ENCODE peak calls at places on chromosomes 11 and 22, in ten cellular contexts. G, C, R, E, W, B, O, V, Q and T are unnamed samples. For H3K4me1, the result is how much of the 10 kb centered on the place peaks cover.

GRCh38 chr11:47981667-47982404 is 1.5 kb downstream of the PTPRJ start:
- DNase-seq in G (no peak), C (peak), R (no peak), E (no peak), W (no peak), B (no peak), O (no peak), V (peak), Q (no peak), T (no peak)

GRCh38 chr22:17717708-17718107 is 56.6 kb downstream of the BID start:
- DNase-seq in G (no peak), C (no peak), R (no peak), E (no peak), W (no peak), B (no peak), O (no peak), V (no peak), Q (peak), T (no peak)

GRCh38 chr11:44877908-44878459 is 72.7 kb downstream of the TP53I11 start:
- DNase-seq in G (no peak), C (no peak), R (no peak), E (peak), W (no peak), B (no peak), O (no peak), V (no peak), Q (no peak), T (no peak)

GRCh38 chr11:606245-606644 is 9.5 kb downstream of the IRF7 start:
- DNase-seq in G (no peak), C (no peak), R (no peak), E (no peak), W (no peak), B (no peak), O (no peak), V (peak), Q (peak), T (no peak)

GRCh38 chr11:31529701-31530100 is 20.1 kb downstream of the ELP4 start:
- DNase-seq in G (no peak), C (no peak), R (no peak), E (no peak), W (no peak), B (no peak), O (no peak), V (no peak), Q (no peak), T (no peak)

GRCh38 chr11:100098560-100098959 is 588.5 kb upstream of the ARHGAP42 start:
- DNase-seq in G (no peak), C (no peak), R (no peak), E (no peak), W (no peak), B (no peak), O (no peak), V (no peak), Q (no peak), T (no peak)

GRCh38 chr11:16960250-16960649 is 54.0 kb downstream of the PLEKHA7 start:
- DNase-seq in G (no peak), C (no peak), R (no peak), E (no peak), W (no peak), B (no peak), O (no peak), V (no peak), Q (no peak), T (no peak)

GRCh38 chr22:27687984-27688545 is 113.5 kb downstream of the MN1 start:
- DNase-seq in G (no peak), C (no peak), R (no peak), E (no peak), W (no peak), B (no peak), O (no peak), V (no peak), Q (no peak), T (no peak)

GRCh38 chr11:15072551-15073143 is 746 bp upstream of the CALCB start:
- DNase-seq in G (no peak), C (no peak), R (no peak), E (no peak), W (no peak), B (no peak), O (no peak), V (no peak), Q (no peak), T (no peak)

GRCh38 chr11:118620529-118621070 is 13.2 kb downstream of the PHLDB1 start:
- DNase-seq in G (no peak), C (peak), R (no peak), E (no peak), W (no peak), B (no peak), O (no peak), V (peak), Q (no peak), T (no peak)

GRCh38 chr22:20953668-20954500 is 13.2 kb upstream of the AIFM3 start:
- DNase-seq in G (no peak), C (no peak), R (no peak), E (no peak), W (no peak), B (no peak), O (no peak), V (no peak), Q (peak), T (no peak)
- H3K4me1 ChIP-seq in G (under half), C (under half), R (under half), E (under half), W (under half), B (under half), O (under half), V (under half), Q (under half), T (under half)

DNA sequence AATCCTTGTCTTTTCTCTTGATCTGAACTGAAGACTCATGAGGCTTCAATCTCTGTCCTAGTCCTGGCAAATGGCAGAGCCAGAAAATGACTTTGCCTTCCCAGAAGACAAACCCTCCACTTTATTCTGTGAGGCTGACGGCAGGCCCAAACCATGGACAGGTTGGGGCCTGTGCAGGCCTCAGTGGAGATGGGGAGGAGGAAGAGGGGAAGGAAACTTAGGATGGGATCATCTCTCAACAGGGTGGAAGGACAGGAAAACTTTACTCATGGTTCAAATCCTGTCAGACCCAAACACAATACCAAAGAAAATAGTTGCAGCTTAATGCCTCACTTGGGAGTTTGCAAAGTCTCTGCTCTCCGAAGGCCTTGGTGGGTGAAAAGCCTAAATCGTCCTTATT is 9.8 kb downstream of the RPL27A start:
- DNase-seq in G (no peak), C (no peak), R (no peak), E (no peak), W (no peak), B (no peak), O (no peak), V (no peak), Q (no peak), T (no peak)
- H3K4me3 ChIP-seq in G (no peak), C (no peak), R (no peak), E (no peak), W (no peak), B (no peak), O (no peak), V (no peak), Q (no peak), T (no peak)

GRCh38 chr22:50536231-50536630 is 6.4 kb upstream of the TYMP start:
- DNase-seq in G (no peak), C (no peak), R (no peak), E (no peak), W (no peak), B (no peak), O (no peak), V (no peak), Q (no peak), T (no peak)
- H3K4me1 ChIP-seq in G (under half), C (under half), R (under half), E (under half), W (under half), B (under half), O (under half), V (under half), Q (under half), T (under half)

GRCh38 chr11:72741849-72742521 is 10.2 kb downstream of the ARAP1 start:
- DNase-seq in G (no peak), C (no peak), R (no peak), E (no peak), W (no peak), B (no peak), O (peak), V (no peak), Q (no peak), T (no peak)
- H3K4me3 ChIP-seq in G (no peak), C (no peak), R (no peak), E (no peak), W (no peak), B (no peak), O (no peak), V (no peak), Q (no peak), T (no peak)

DNA sequence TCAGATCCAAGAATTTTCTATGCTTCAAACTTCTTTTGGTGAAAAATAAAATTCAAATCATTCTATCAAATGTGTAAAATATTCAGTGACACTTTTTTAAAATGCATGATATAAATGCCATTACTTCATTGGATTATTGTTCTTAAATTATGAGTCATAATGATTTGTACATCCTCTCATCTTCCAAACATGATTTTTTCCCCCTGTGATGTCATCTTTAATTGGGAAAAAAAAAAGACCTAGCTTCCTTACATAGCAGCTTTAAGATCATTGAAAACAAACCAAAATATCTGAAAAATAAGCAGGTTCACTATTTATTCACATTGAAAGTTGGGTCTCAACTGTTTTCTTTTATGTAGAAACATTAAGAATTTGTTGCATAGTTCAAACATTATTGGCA is 1549.4 kb downstream of the LRRC4C start:
- DNase-seq in G (no peak), C (no peak), R (no peak), E (no peak), W (no peak), B (no peak), O (no peak), V (no peak), Q (no peak), T (no peak)
- H3K4me1 ChIP-seq in G (under half), C (under half), R (under half), E (under half), W (under half), B (under half), O (under half), V (under half), Q (under half), T (under half)

GRCh38 chr11:3854660-3854976 is 846 bp upstream of the STIM1 start:
- DNase-seq in G (no peak), C (no peak), R (no peak), E (no peak), W (no peak), B (no peak), O (no peak), V (no peak), Q (no peak), T (no peak)
- H3K4me3 ChIP-seq in G (peak), C (no peak), R (peak), E (no peak), W (peak), B (peak), O (peak), V (peak), Q (no peak), T (peak)

GRCh38 chr11:10288881-10289764 is 4.9 kb downstream of the SBF2 start:
- DNase-seq in G (no peak), C (no peak), R (no peak), E (no peak), W (no peak), B (no peak), O (no peak), V (peak), Q (no peak), T (no peak)
- H3K4me1 ChIP-seq in G (under half), C (under half), R (under half), E (under half), W (under half), B (half or more), O (under half), V (under half), Q (under half), T (under half)

GRCh38 chr11:7577226-7577882 is 63.6 kb downstream of the PPFIBP2 start:
- DNase-seq in G (no peak), C (peak), R (peak), E (no peak), W (peak), B (no peak), O (no peak), V (peak), Q (peak), T (no peak)
- H3K4me3 ChIP-seq in G (no peak), C (peak), R (peak), E (no peak), W (peak), B (peak), O (no peak), V (peak), Q (peak), T (no peak)